ENCODE peak calls at places on chromosomes 12 and 14, in nine cellular contexts. E is neural progenitor cell; A is adrenal gland; P is GM23248; U is CD8-positive, alpha-beta memory T cell; T is cardiac muscle cell; C is right cardiac atrium; F is testis; Z is heart right ventricle. X is an unnamed sample.

GRCh38 chr12:44088647-44089046 is 252.8 kb downstream of the TMEM117 start:
- DNase-seq in A (no peak), C (no peak), U (no peak), Z (no peak), T (no peak), F (no peak), E (no peak), P (no peak), X (no peak)

GRCh38 chr12:21065845-21066244 is 65.1 kb upstream of the SLCO1B1 start:
- DNase-seq in P (peak; percentile 2), U (no peak), F (peak; percentile 18), Z (no peak), C (no peak), E (peak; percentile 4), T (peak; percentile 6), A (no peak), X (no peak)

GRCh38 chr14:73759183-73759713 is 45.1 kb upstream of the PNMA1 start:
- DNase-seq in E (peak; percentile 68), Z (peak; percentile 87), C (peak; percentile 90), A (peak; percentile 62), U (peak; percentile 74), F (peak; percentile 72), T (peak; percentile 78), P (peak; percentile 82), X (no peak)

GRCh38 chr14:74202113-74202512 is 37.1 kb upstream of the VSX2 start:
- DNase-seq in U (no peak), C (no peak), F (no peak), E (no peak), Z (no peak), T (no peak), A (no peak), P (no peak), X (no peak)

GRCh38 chr12:113825705-113826104 is 140.4 kb downstream of the RBM19 start:
- DNase-seq in U (no peak), C (no peak), Z (no peak), T (no peak), A (no peak), E (peak; percentile 52), P (no peak), F (no peak), X (no peak)

GRCh38 chr14:33118653-33119052 is 180.0 kb downstream of the NPAS3 start:
- DNase-seq in Z (no peak), E (no peak), P (no peak), T (no peak), C (no peak), U (no peak), F (no peak), A (no peak), X (no peak)

GRCh38 chr12:57089259-57090245 is 638 bp downstream of the NAB2 start:
- DNase-seq in P (peak; percentile 73), E (peak; percentile 64), F (peak; percentile 87), Z (peak; percentile 91), A (peak; percentile 82), T (peak; percentile 84), U (peak; percentile 62), C (peak; percentile 91), X (peak; percentile 33)

GRCh38 chr12:44247588-44247987 is 411.7 kb downstream of the TMEM117 start:
- DNase-seq in Z (no peak), F (no peak), T (no peak), P (no peak), E (peak; percentile 23), U (no peak), A (no peak), C (no peak), X (no peak)

GRCh38 chr12:130126023-130126432 is 36.2 kb upstream of the FZD10 start:
- DNase-seq in Z (peak; percentile 46), C (peak; percentile 69), A (no peak), E (no peak), P (peak; percentile 55), F (no peak), U (peak; percentile 33), T (no peak), X (no peak)

GRCh38 chr12:28486521-28486920 is 296.3 kb downstream of the CCDC91 start:
- DNase-seq in E (no peak), A (no peak), P (peak; percentile 19), C (no peak), F (no peak), T (no peak), Z (no peak), U (no peak), X (no peak)

GRCh38 chr12:65836419-65837197 is 12.3 kb downstream of the HMGA2 start:
- DNase-seq in P (no peak), A (no peak), U (no peak), F (no peak), T (no peak), Z (no peak), E (no peak), C (no peak), X (no peak)

GRCh38 chr12:49057888-49058287 is 2.7 kb downstream of the KMT2D start:
- DNase-seq in P (peak; percentile 24), E (peak; percentile 15), A (no peak), Z (no peak), U (no peak), C (no peak), T (no peak), F (no peak), X (no peak)

DNA sequence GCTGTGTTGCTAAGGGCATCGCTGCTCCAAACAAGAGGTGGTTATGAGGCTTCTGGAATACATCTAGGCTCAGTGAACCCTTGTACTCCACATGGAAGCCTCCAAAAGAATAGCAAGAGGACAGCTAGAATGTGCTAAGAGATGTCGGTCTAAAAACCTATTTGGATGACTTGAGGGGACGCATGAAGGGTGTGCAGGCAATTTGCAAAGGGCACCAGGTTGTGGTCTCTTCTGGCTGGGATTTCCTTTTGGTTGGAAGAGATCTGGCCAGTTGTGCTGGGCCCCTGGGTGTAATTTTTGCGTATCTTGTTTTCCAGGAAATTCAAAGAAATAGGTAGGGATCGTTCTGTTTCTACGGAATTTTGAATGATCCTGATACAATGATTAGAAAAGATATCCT is 4.2 kb downstream of the TTC9 start:
- DNase-seq in F (no peak), E (no peak), P (no peak), C (no peak), T (no peak), U (no peak), A (no peak), Z (no peak), X (no peak)
- H3K27me3 ChIP-seq in F (no peaks in the 10 kb centered on the region), E (peaks cover 30% of the 10 kb centered on the region), P (peaks cover 52% of the 10 kb centered on the region), C (no peaks in the 10 kb centered on the region), T (peaks cover 26% of the 10 kb centered on the region), U (no peaks in the 10 kb centered on the region), A (no peaks in the 10 kb centered on the region), Z (no peaks in the 10 kb centered on the region), X (no peaks in the 10 kb centered on the region)

GRCh38 chr14:99344051-99344450 is 72.1 kb upstream of the BCL11B start:
- DNase-seq in Z (no peak), P (no peak), C (no peak), F (no peak), E (no peak), U (no peak), A (no peak), T (no peak), X (no peak)
- H3K27me3 ChIP-seq in Z (no peaks in the 10 kb centered on the region), P (peaks cover 3% of the 10 kb centered on the region), C (no peaks in the 10 kb centered on the region), F (no peaks in the 10 kb centered on the region), E (no peaks in the 10 kb centered on the region), U (no peaks in the 10 kb centered on the region), A (peaks cover 3% of the 10 kb centered on the region), T (no peaks in the 10 kb centered on the region), X (no peaks in the 10 kb centered on the region)

GRCh38 chr12:111149299-111149698 is 219.6 kb downstream of the PHETA1 start:
- DNase-seq in T (no peak), E (no peak), F (no peak), U (no peak), A (no peak), Z (no peak), C (no peak), P (no peak), X (no peak)
- H3K27me3 ChIP-seq in T (no peaks in the 10 kb centered on the region), E (no peaks in the 10 kb centered on the region), F (no peaks in the 10 kb centered on the region), U (no peaks in the 10 kb centered on the region), A (peaks cover 11% of the 10 kb centered on the region), Z (no peaks in the 10 kb centered on the region), C (no peaks in the 10 kb centered on the region), P (peaks cover 39% of the 10 kb centered on the region), X (no peaks in the 10 kb centered on the region)

GRCh38 chr12:95790912-95791849 is 617 bp upstream of the NTN4 start:
- DNase-seq in A (peak; percentile 40), C (peak; percentile 26), U (no peak), P (peak; percentile 56), Z (peak; percentile 33), F (peak; percentile 61), T (peak; percentile 26), E (peak; percentile 57), X (peak; percentile 12)
- H3K27me3 ChIP-seq in A (no peaks in the 10 kb centered on the region), C (no peaks in the 10 kb centered on the region), U (peaks cover 17% of the 10 kb centered on the region), P (peaks cover 24% of the 10 kb centered on the region), Z (no peaks in the 10 kb centered on the region), F (no peaks in the 10 kb centered on the region), T (peaks cover 98% of the 10 kb centered on the region), E (peaks cover 86% of the 10 kb centered on the region), X (peaks cover 13% of the 10 kb centered on the region)

GRCh38 chr12:109302770-109303169 is 6.3 kb downstream of the FOXN4 start:
- DNase-seq in T (no peak), C (no peak), A (no peak), E (no peak), U (no peak), P (no peak), F (no peak), Z (no peak), X (no peak)
- H3K27me3 ChIP-seq in T (peaks cover 16% of the 10 kb centered on the region), C (no peaks in the 10 kb centered on the region), A (peaks cover 6% of the 10 kb centered on the region), E (peaks cover 25% of the 10 kb centered on the region), U (peaks cover 12% of the 10 kb centered on the region), P (peaks cover 37% of the 10 kb centered on the region), F (no peaks in the 10 kb centered on the region), Z (no peaks in the 10 kb centered on the region), X (no peaks in the 10 kb centered on the region)

GRCh38 chr12:13162904-13163303 is 33.6 kb upstream of the EMP1 start:
- DNase-seq in Z (no peak), C (no peak), P (no peak), U (no peak), A (no peak), E (no peak), T (no peak), F (no peak), X (no peak)

GRCh38 chr12:13164271-13164670 is 32.3 kb upstream of the EMP1 start:
- DNase-seq in P (no peak), F (no peak), Z (no peak), T (no peak), C (no peak), U (no peak), A (no peak), E (no peak), X (no peak)

GRCh38 chr12:13164859-13165577 is 31.5 kb upstream of the EMP1 start:
- DNase-seq in A (no peak), T (no peak), Z (no peak), P (no peak), U (no peak), F (no peak), C (no peak), E (no peak), X (no peak)

GRCh38 chr12:13165578-13166120 is 30.9 kb upstream of the EMP1 start:
- DNase-seq in E (no peak), T (peak; percentile 76), C (peak; percentile 71), Z (peak; percentile 62), A (peak; percentile 78), F (peak; percentile 28), U (peak; percentile 79), P (peak; percentile 88), X (peak; percentile 60)

DNA sequence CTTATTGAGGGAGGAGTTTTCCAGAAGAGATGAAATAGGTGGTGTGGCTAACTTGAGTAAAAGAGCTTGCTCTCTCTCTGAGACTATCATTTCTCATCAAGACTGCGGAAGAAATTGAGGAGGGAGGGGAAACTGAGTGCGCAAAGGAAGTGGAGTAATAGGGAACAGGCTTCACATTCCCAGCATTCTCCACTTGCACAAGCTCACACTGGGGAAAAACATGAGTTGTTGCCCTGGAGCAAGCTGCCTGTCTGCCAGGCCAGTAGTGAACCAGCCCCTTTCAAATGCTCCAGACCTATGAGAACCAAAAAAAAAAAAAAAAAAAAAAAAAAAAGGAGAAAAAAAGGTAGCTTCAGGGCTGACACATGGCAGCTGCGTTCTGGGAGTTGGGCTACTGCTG is 32.7 kb upstream of the EMP1 start:
- DNase-seq in C (no peak), E (no peak), Z (no peak), A (no peak), P (no peak), T (no peak), F (no peak), U (no peak), X (no peak)
- H3K27me3 ChIP-seq in C (no peaks in the 10 kb centered on the region), E (no peaks in the 10 kb centered on the region), Z (no peaks in the 10 kb centered on the region), A (no peaks in the 10 kb centered on the region), P (no peaks in the 10 kb centered on the region), T (no peaks in the 10 kb centered on the region), F (no peaks in the 10 kb centered on the region), U (no peaks in the 10 kb centered on the region), X (no peaks in the 10 kb centered on the region)

X was measured in CD8-positive, alpha-beta T cell.